ENCODE peak calls at places on chromosomes 5 and 9, in four cellular contexts. S is SK-N-SH, Y is GM12878, F is K562. X is an unnamed sample.

GRCh38 chr5:107284822-107285510 is 385.8 kb downstream of the EFNA5 start:
- DNase-seq in Y (no peak), S (no peak), F (no peak), X (no peak)

GRCh38 chr5:73151733-73152410 is 21.1 kb upstream of the TMEM174 start:
- DNase-seq in F (no peak), Y (no peak), S (no peak), X (no peak)

GRCh38 chr5:142597546-142598337 is 88.1 kb downstream of the FGF1 start:
- DNase-seq in Y (no peak), S (no peak), F (peak), X (peak)

GRCh38 chr5:133147815-133148634 is 96.2 kb downstream of the HSPA4 start:
- DNase-seq in F (no peak), S (no peak), Y (no peak), X (no peak)

GRCh38 chr5:115962565-115963402 is 509 bp downstream of the LVRN start:
- DNase-seq in S (peak), Y (no peak), F (no peak), X (peak)

GRCh38 chr5:171953860-171954701 is 52.4 kb downstream of the FBXW11 start:
- DNase-seq in Y (no peak), S (no peak), F (peak), X (no peak)

GRCh38 chr9:111902396-111903147 is 6.0 kb downstream of the UGCG start:
- DNase-seq in F (no peak), Y (no peak), S (no peak), X (no peak)

GRCh38 chr9:19637084-19637483 is 151.8 kb downstream of the SLC24A2 start:
- DNase-seq in S (no peak), Y (no peak), F (no peak), X (no peak)

GRCh38 chr5:149130121-149130931 is 11.0 kb upstream of the ABLIM3 start:
- DNase-seq in Y (no peak), S (no peak), F (no peak), X (no peak)

GRCh38 chr9:19517202-19517942 is 108.6 kb downstream of the ACER2 start:
- DNase-seq in S (peak), Y (no peak), F (peak), X (peak)

GRCh38 chr5:143619038-143619437 is 192.9 kb upstream of the HMHB1 start:
- DNase-seq in Y (no peak), S (no peak), F (no peak), X (no peak)

GRCh38 chr5:33929925-33930690 is 6.1 kb upstream of the RXFP3 start:
- DNase-seq in F (no peak), Y (peak), S (no peak), X (no peak)

GRCh38 chr9:83013867-83014605 is 48.9 kb downstream of the RASEF start:
- DNase-seq in S (no peak), Y (no peak), F (no peak), X (no peak)

GRCh38 chr9:75265525-75265972 is 177.2 kb downstream of the OSTF1 start:
- DNase-seq in S (peak), Y (no peak), F (peak), X (peak)

GRCh38 chr5:78887384-78888118 is 97.6 kb downstream of the ARSB start:
- DNase-seq in Y (peak), F (no peak), S (no peak), X (no peak)

GRCh38 chr5:154603978-154604679 is 126.1 kb upstream of the HAND1 start:
- DNase-seq in Y (no peak), F (no peak), S (peak), X (peak)

GRCh38 chr5:152514827-152515397 is 109.8 kb upstream of the NMUR2 start:
- DNase-seq in F (no peak), S (peak), Y (no peak), X (no peak)

GRCh38 chr9:99296375-99296951 is 74.4 kb downstream of the SEC61B start:
- DNase-seq in F (peak), S (peak), Y (no peak), X (no peak)

GRCh38 chr5:162567644-162568043 is 500.1 kb downstream of the GABRG2 start:
- DNase-seq in Y (no peak), S (no peak), F (no peak), X (no peak)

GRCh38 chr9:32378993-32379729 is 5.3 kb upstream of the ACO1 start:
- DNase-seq in Y (peak), S (peak), F (peak), X (no peak)

GRCh38 chr9:6237267-6237666 is 21.7 kb downstream of the IL33 start:
- DNase-seq in F (no peak), S (no peak), Y (no peak), X (no peak)

GRCh38 chr5:38796000-38796738 is 49.6 kb upstream of the OSMR start:
- DNase-seq in Y (no peak), F (no peak), S (no peak), X (no peak)

GRCh38 chr9:281753-282645 is 67.3 kb downstream of the DOCK8 start:
- DNase-seq in S (no peak), F (no peak), Y (no peak), X (no peak)

GRCh38 chr5:77751328-77752023 is 24.7 kb downstream of the TBCA start:
- DNase-seq in Y (no peak), F (no peak), S (no peak), X (no peak)

GRCh38 chr9:15977438-15977837 is 424.6 kb downstream of the CCDC171 start:
- DNase-seq in F (no peak), Y (no peak), S (no peak), X (no peak)

GRCh38 chr5:53013857-53014256 is 24.7 kb downstream of the ITGA2 start:
- DNase-seq in S (no peak), F (no peak), Y (no peak), X (no peak)

GRCh38 chr5:53008751-53009150 is 19.6 kb downstream of the ITGA2 start:
- DNase-seq in F (no peak), Y (no peak), S (no peak), X (no peak)

GRCh38 chr5:53011233-53011632 is 22.1 kb downstream of the ITGA2 start:
- DNase-seq in S (no peak), F (no peak), Y (no peak), X (no peak)

GRCh38 chr5:53009816-53010215 is 20.7 kb downstream of the ITGA2 start:
- DNase-seq in F (no peak), S (no peak), Y (no peak), X (no peak)

GRCh38 chr5:53010819-53011218 is 21.7 kb downstream of the ITGA2 start:
- DNase-seq in S (no peak), Y (no peak), F (no peak), X (no peak)
- TF ChIP-seq USF1 in S (no peak), Y (no peak), F (no peak), X (no peak)

GRCh38 chr5:1732955-1733354 is 66.7 kb downstream of the MRPL36 start:
- DNase-seq in F (no peak), S (peak), Y (no peak), X (no peak)
- TF ChIP-seq USF1 in F (no peak), S (no peak), Y (no peak), X (no peak)

GRCh38 chr5:110865400-110866094 is 126.7 kb downstream of the SLC25A46 start:
- DNase-seq in Y (no peak), S (peak), F (peak), X (peak)
- TF ChIP-seq USF1 in Y (no peak), S (no peak), F (no peak), X (no peak)

GRCh38 chr5:179192185-179192890 is 132.2 kb downstream of the ZNF354C start:
- DNase-seq in Y (no peak), S (peak), F (no peak), X (peak)

GRCh38 chr5:179192891-179193470 is 132.8 kb downstream of the ZNF354C start:
- DNase-seq in F (no peak), S (no peak), Y (no peak), X (peak)

GRCh38 chr5:179190851-179191505 is 130.8 kb downstream of the ZNF354C start:
- DNase-seq in Y (no peak), S (no peak), F (no peak), X (peak)

GRCh38 chr5:179193746-179194145 is 133.6 kb downstream of the ZNF354C start:
- DNase-seq in F (no peak), Y (no peak), S (no peak), X (peak)

GRCh38 chr5:179191506-179192184 is 131.5 kb downstream of the ZNF354C start:
- DNase-seq in F (no peak), Y (no peak), S (peak), X (peak)
- TF ChIP-seq USF1 in F (no peak), Y (no peak), S (no peak), X (no peak)

GRCh38 chr5:83764101-83764500 is 43.4 kb upstream of the HAPLN1 start:
- DNase-seq in Y (no peak), F (no peak), S (no peak), X (no peak)

DNA sequence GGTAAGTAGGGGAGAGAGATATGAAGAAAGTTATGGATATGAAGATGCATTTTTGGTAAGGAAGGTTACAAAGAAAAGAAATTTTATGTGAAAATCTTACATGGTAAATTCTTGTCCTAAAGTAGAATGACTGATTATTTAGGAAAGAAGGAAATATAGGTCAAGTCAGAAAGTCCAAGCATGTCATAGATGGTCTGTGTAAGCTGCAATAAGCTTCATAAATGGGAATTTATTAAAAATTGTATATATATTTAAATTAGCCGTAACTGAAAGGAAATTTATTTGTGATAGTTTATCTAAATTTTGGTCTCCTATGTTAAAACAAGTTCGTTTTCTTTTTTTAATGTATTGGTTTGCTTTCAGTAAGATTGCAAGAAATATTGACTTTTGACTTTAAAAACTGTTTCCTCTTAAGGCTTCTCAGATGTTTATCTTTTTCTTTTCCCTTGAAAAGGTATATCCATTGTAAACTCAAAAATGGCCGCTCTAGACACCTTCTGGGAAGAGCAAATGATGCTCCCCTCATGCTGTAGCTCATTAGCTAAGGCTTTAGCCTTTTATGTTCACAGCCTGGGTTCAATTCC is 46.8 kb upstream of the HAPLN1 start:
- DNase-seq in F (no peak), Y (no peak), S (no peak), X (no peak)
- TF ChIP-seq USF1 in F (no peak), Y (no peak), S (no peak), X (no peak)

DNA sequence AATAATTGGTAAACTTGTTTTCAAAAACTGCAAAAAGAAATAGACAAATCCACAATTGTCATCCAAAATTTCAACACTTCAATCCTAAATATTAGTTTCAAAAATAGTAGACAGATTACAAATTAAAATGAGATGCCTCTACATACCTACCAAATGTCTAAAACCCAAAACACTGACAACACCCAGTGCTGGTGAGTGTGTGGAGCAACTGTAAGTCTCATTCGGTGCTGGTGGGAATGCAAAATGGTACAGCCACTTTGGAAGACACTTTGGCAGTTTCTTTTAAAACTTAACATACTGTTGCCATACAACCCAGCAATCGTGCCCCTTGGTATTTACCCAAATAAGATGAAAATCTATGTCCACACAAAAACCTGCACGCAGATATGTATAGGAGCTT is 6.7 kb downstream of the ECM2 start:
- DNase-seq in S (no peak), F (no peak), Y (no peak), X (no peak)
- TF ChIP-seq USF1 in S (no peak), F (no peak), Y (no peak), X (no peak)

X was measured in WTC11.